ENCODE peak calls at places on chromosomes 2 and 18, in six cellular contexts. One of them, this sample, is unnamed.

GRCh38 chr2:147224070-147224469 is 620.8 kb upstream of the ACVR2A start:
- DNase-seq in NCI-H524: no peak
- DNase-seq in neuronal stem cell: no peak
- DNase-seq in fibroblast of pulmonary artery: no peak
- DNase-seq in activated T-helper 1 cell treated with anti-CD3 and anti-CD28 coated beads, Interleukin-12 subunit alpha, Interleukin-12 subunit beta, Interleukin-2, Interleukin-4 antibody, amounts not matched to agents 30 ng/mL and 10 ng/mL and 1 ng/mL, durations not matched to agents 14 hours and 24 hours and 36 hours: no peak
- DNase-seq in globus pallidus: no peak
- DNase-seq in this sample: no peak

GRCh38 chr2:168079236-168079635 is 168.2 kb downstream of the STK39 start:
- DNase-seq in NCI-H524: peak
- DNase-seq in neuronal stem cell: no peak
- DNase-seq in fibroblast of pulmonary artery: no peak
- DNase-seq in activated T-helper 1 cell treated with anti-CD3 and anti-CD28 coated beads, Interleukin-12 subunit alpha, Interleukin-12 subunit beta, Interleukin-2, Interleukin-4 antibody, amounts not matched to agents 30 ng/mL and 10 ng/mL and 1 ng/mL, durations not matched to agents 14 hours and 24 hours and 36 hours: no peak
- DNase-seq in globus pallidus: no peak
- DNase-seq in this sample: no peak

GRCh38 chr2:74881626-74882298 is 47.8 kb downstream of the HK2 start:
- DNase-seq in NCI-H524: no peak
- DNase-seq in neuronal stem cell: no peak
- DNase-seq in fibroblast of pulmonary artery: no peak
- DNase-seq in activated T-helper 1 cell treated with anti-CD3 and anti-CD28 coated beads, Interleukin-12 subunit alpha, Interleukin-12 subunit beta, Interleukin-2, Interleukin-4 antibody, amounts not matched to agents 30 ng/mL and 10 ng/mL and 1 ng/mL, durations not matched to agents 14 hours and 24 hours and 36 hours: no peak
- DNase-seq in globus pallidus: no peak
- DNase-seq in this sample: no peak

GRCh38 chr2:160279813-160280465 is 79.9 kb upstream of the ITGB6 start:
- DNase-seq in NCI-H524: no peak
- DNase-seq in neuronal stem cell: no peak
- DNase-seq in fibroblast of pulmonary artery: peak
- DNase-seq in activated T-helper 1 cell treated with anti-CD3 and anti-CD28 coated beads, Interleukin-12 subunit alpha, Interleukin-12 subunit beta, Interleukin-2, Interleukin-4 antibody, amounts not matched to agents 30 ng/mL and 10 ng/mL and 1 ng/mL, durations not matched to agents 14 hours and 24 hours and 36 hours: no peak
- DNase-seq in globus pallidus: no peak
- DNase-seq in this sample: no peak

GRCh38 chr2:109513749-109514588 is 99.8 kb downstream of the SEPTIN10 start:
- DNase-seq in NCI-H524: no peak
- DNase-seq in neuronal stem cell: no peak
- DNase-seq in fibroblast of pulmonary artery: peak
- DNase-seq in activated T-helper 1 cell treated with anti-CD3 and anti-CD28 coated beads, Interleukin-12 subunit alpha, Interleukin-12 subunit beta, Interleukin-2, Interleukin-4 antibody, amounts not matched to agents 30 ng/mL and 10 ng/mL and 1 ng/mL, durations not matched to agents 14 hours and 24 hours and 36 hours: no peak
- DNase-seq in globus pallidus: no peak
- DNase-seq in this sample: peak

GRCh38 chr2:43315482-43315881 is 89.1 kb upstream of the ZFP36L2 start:
- DNase-seq in NCI-H524: no peak
- DNase-seq in neuronal stem cell: no peak
- DNase-seq in fibroblast of pulmonary artery: no peak
- DNase-seq in activated T-helper 1 cell treated with anti-CD3 and anti-CD28 coated beads, Interleukin-12 subunit alpha, Interleukin-12 subunit beta, Interleukin-2, Interleukin-4 antibody, amounts not matched to agents 30 ng/mL and 10 ng/mL and 1 ng/mL, durations not matched to agents 14 hours and 24 hours and 36 hours: no peak
- DNase-seq in globus pallidus: no peak
- DNase-seq in this sample: no peak

GRCh38 chr2:136005462-136006205 is 20.2 kb upstream of the DARS1 start:
- DNase-seq in NCI-H524: peak
- DNase-seq in neuronal stem cell: no peak
- DNase-seq in fibroblast of pulmonary artery: no peak
- DNase-seq in activated T-helper 1 cell treated with anti-CD3 and anti-CD28 coated beads, Interleukin-12 subunit alpha, Interleukin-12 subunit beta, Interleukin-2, Interleukin-4 antibody, amounts not matched to agents 30 ng/mL and 10 ng/mL and 1 ng/mL, durations not matched to agents 14 hours and 24 hours and 36 hours: no peak
- DNase-seq in globus pallidus: no peak
- DNase-seq in this sample: no peak

GRCh38 chr2:213476641-213477040 is 192.4 kb downstream of the SPAG16 start:
- DNase-seq in NCI-H524: no peak
- DNase-seq in neuronal stem cell: no peak
- DNase-seq in fibroblast of pulmonary artery: no peak
- DNase-seq in activated T-helper 1 cell treated with anti-CD3 and anti-CD28 coated beads, Interleukin-12 subunit alpha, Interleukin-12 subunit beta, Interleukin-2, Interleukin-4 antibody, amounts not matched to agents 30 ng/mL and 10 ng/mL and 1 ng/mL, durations not matched to agents 14 hours and 24 hours and 36 hours: no peak
- DNase-seq in globus pallidus: no peak
- DNase-seq in this sample: no peak

GRCh38 chr18:8116346-8117007 is 492.8 kb upstream of the RAB12 start:
- DNase-seq in NCI-H524: no peak
- DNase-seq in neuronal stem cell: no peak
- DNase-seq in fibroblast of pulmonary artery: peak
- DNase-seq in activated T-helper 1 cell treated with anti-CD3 and anti-CD28 coated beads, Interleukin-12 subunit alpha, Interleukin-12 subunit beta, Interleukin-2, Interleukin-4 antibody, amounts not matched to agents 30 ng/mL and 10 ng/mL and 1 ng/mL, durations not matched to agents 14 hours and 24 hours and 36 hours: no peak
- DNase-seq in globus pallidus: no peak
- DNase-seq in this sample: no peak

GRCh38 chr2:16522031-16522818 is 143.4 kb downstream of the CYRIA start:
- DNase-seq in NCI-H524: no peak
- DNase-seq in neuronal stem cell: no peak
- DNase-seq in fibroblast of pulmonary artery: peak
- DNase-seq in activated T-helper 1 cell treated with anti-CD3 and anti-CD28 coated beads, Interleukin-12 subunit alpha, Interleukin-12 subunit beta, Interleukin-2, Interleukin-4 antibody, amounts not matched to agents 30 ng/mL and 10 ng/mL and 1 ng/mL, durations not matched to agents 14 hours and 24 hours and 36 hours: no peak
- DNase-seq in globus pallidus: no peak
- DNase-seq in this sample: no peak

GRCh38 chr2:192070099-192070498 is 124.6 kb downstream of the TMEFF2 start:
- DNase-seq in NCI-H524: no peak
- DNase-seq in neuronal stem cell: no peak
- DNase-seq in fibroblast of pulmonary artery: peak
- DNase-seq in activated T-helper 1 cell treated with anti-CD3 and anti-CD28 coated beads, Interleukin-12 subunit alpha, Interleukin-12 subunit beta, Interleukin-2, Interleukin-4 antibody, amounts not matched to agents 30 ng/mL and 10 ng/mL and 1 ng/mL, durations not matched to agents 14 hours and 24 hours and 36 hours: no peak
- DNase-seq in globus pallidus: no peak
- DNase-seq in this sample: no peak

GRCh38 chr2:9309147-9309546 is 102.5 kb downstream of the ASAP2 start:
- DNase-seq in NCI-H524: no peak
- DNase-seq in neuronal stem cell: no peak
- DNase-seq in fibroblast of pulmonary artery: no peak
- DNase-seq in activated T-helper 1 cell treated with anti-CD3 and anti-CD28 coated beads, Interleukin-12 subunit alpha, Interleukin-12 subunit beta, Interleukin-2, Interleukin-4 antibody, amounts not matched to agents 30 ng/mL and 10 ng/mL and 1 ng/mL, durations not matched to agents 14 hours and 24 hours and 36 hours: no peak
- DNase-seq in globus pallidus: no peak
- DNase-seq in this sample: no peak

GRCh38 chr2:230317366-230317765 is 9.6 kb upstream of the SP140L start:
- DNase-seq in NCI-H524: no peak
- DNase-seq in neuronal stem cell: no peak
- DNase-seq in fibroblast of pulmonary artery: no peak
- DNase-seq in activated T-helper 1 cell treated with anti-CD3 and anti-CD28 coated beads, Interleukin-12 subunit alpha, Interleukin-12 subunit beta, Interleukin-2, Interleukin-4 antibody, amounts not matched to agents 30 ng/mL and 10 ng/mL and 1 ng/mL, durations not matched to agents 14 hours and 24 hours and 36 hours: no peak
- DNase-seq in globus pallidus: no peak
- DNase-seq in this sample: no peak

GRCh38 chr2:221176666-221177065 is 395.4 kb downstream of the EPHA4 start:
- DNase-seq in NCI-H524: peak
- DNase-seq in neuronal stem cell: no peak
- DNase-seq in fibroblast of pulmonary artery: no peak
- DNase-seq in activated T-helper 1 cell treated with anti-CD3 and anti-CD28 coated beads, Interleukin-12 subunit alpha, Interleukin-12 subunit beta, Interleukin-2, Interleukin-4 antibody, amounts not matched to agents 30 ng/mL and 10 ng/mL and 1 ng/mL, durations not matched to agents 14 hours and 24 hours and 36 hours: no peak
- DNase-seq in globus pallidus: no peak
- DNase-seq in this sample: no peak

GRCh38 chr2:52456759-52457377 is 1310.7 kb upstream of the CHAC2 start:
- DNase-seq in NCI-H524: no peak
- DNase-seq in neuronal stem cell: peak
- DNase-seq in fibroblast of pulmonary artery: no peak
- DNase-seq in activated T-helper 1 cell treated with anti-CD3 and anti-CD28 coated beads, Interleukin-12 subunit alpha, Interleukin-12 subunit beta, Interleukin-2, Interleukin-4 antibody, amounts not matched to agents 30 ng/mL and 10 ng/mL and 1 ng/mL, durations not matched to agents 14 hours and 24 hours and 36 hours: no peak
- DNase-seq in globus pallidus: no peak
- DNase-seq in this sample: no peak

GRCh38 chr2:16635796-16636699 is 29.6 kb downstream of the CYRIA start:
- DNase-seq in NCI-H524: no peak
- DNase-seq in neuronal stem cell: no peak
- DNase-seq in fibroblast of pulmonary artery: peak
- DNase-seq in activated T-helper 1 cell treated with anti-CD3 and anti-CD28 coated beads, Interleukin-12 subunit alpha, Interleukin-12 subunit beta, Interleukin-2, Interleukin-4 antibody, amounts not matched to agents 30 ng/mL and 10 ng/mL and 1 ng/mL, durations not matched to agents 14 hours and 24 hours and 36 hours: no peak
- DNase-seq in globus pallidus: no peak
- DNase-seq in this sample: no peak

GRCh38 chr2:16487686-16488085 is 177.9 kb downstream of the CYRIA start:
- DNase-seq in NCI-H524: peak
- DNase-seq in neuronal stem cell: no peak
- DNase-seq in fibroblast of pulmonary artery: peak
- DNase-seq in activated T-helper 1 cell treated with anti-CD3 and anti-CD28 coated beads, Interleukin-12 subunit alpha, Interleukin-12 subunit beta, Interleukin-2, Interleukin-4 antibody, amounts not matched to agents 30 ng/mL and 10 ng/mL and 1 ng/mL, durations not matched to agents 14 hours and 24 hours and 36 hours: no peak
- DNase-seq in globus pallidus: peak
- DNase-seq in this sample: no peak